ENCODE peak calls at places on chromosomes 3 and 15, in eight cellular contexts. I is SK-N-SH, O is PC-3, B is hepatocyte, F is OCI-LY7, V is neural progenitor cell, P is MM.1S, E is HCT116. N is an unnamed sample.

GRCh38 chr15:67097893-67098740 is 32.7 kb downstream of the SMAD3 start:
- DNase-seq in I (no peak), O (no peak), B (no peak), F (no peak), V (no peak), P (peak), E (no peak), N (no peak)

GRCh38 chr3:42051384-42052131 is 39.6 kb upstream of the TRAK1 start:
- DNase-seq in I (no peak), O (no peak), B (peak), F (no peak), V (no peak), P (no peak), E (no peak), N (no peak)

GRCh38 chr3:129399895-129400357 is 28.5 kb downstream of the EFCAB12 start:
- DNase-seq in I (no peak), O (peak), B (no peak), F (no peak), V (no peak), P (no peak), E (peak), N (no peak)

GRCh38 chr15:57554063-57554820 is 37.5 kb upstream of the MYZAP start:
- DNase-seq in I (peak), O (no peak), B (peak), F (no peak), V (peak), P (no peak), E (no peak), N (no peak)

GRCh38 chr3:108329087-108329486 is 32.7 kb downstream of the HHLA2 start:
- DNase-seq in I (no peak), O (no peak), B (no peak), F (no peak), V (no peak), P (no peak), E (no peak), N (no peak)

GRCh38 chr3:149411583-149411982 is 34.1 kb upstream of the TM4SF1 start:
- DNase-seq in I (no peak), O (no peak), B (no peak), F (no peak), V (no peak), P (no peak), E (no peak), N (no peak)

GRCh38 chr3:14621093-14621492 is 30.5 kb upstream of the CCDC174 start:
- DNase-seq in I (no peak), O (no peak), B (no peak), F (no peak), V (no peak), P (no peak), E (no peak), N (no peak)

GRCh38 chr3:117047951-117048705 is 338.5 kb downstream of the TUSC7 start:
- DNase-seq in I (no peak), O (no peak), B (no peak), F (no peak), V (no peak), P (no peak), E (no peak), N (no peak)

GRCh38 chr3:102336130-102336529 is 98.7 kb upstream of the ZPLD1 start:
- DNase-seq in I (no peak), O (peak), B (no peak), F (no peak), V (no peak), P (no peak), E (no peak), N (no peak)

GRCh38 chr3:133930341-133930933 is 34.8 kb upstream of the RAB6B start:
- DNase-seq in I (peak), O (peak), B (peak), F (peak), V (peak), P (peak), E (peak), N (peak)

GRCh38 chr3:115659861-115660260 is 36.6 kb downstream of the GAP43 start:
- DNase-seq in I (no peak), O (no peak), B (no peak), F (no peak), V (no peak), P (no peak), E (no peak), N (no peak)

GRCh38 chr15:63048986-63049665 is 6.6 kb downstream of the TPM1 start:
- DNase-seq in I (peak), O (peak), B (peak), F (peak), V (peak), P (peak), E (no peak), N (peak)

GRCh38 chr15:95948371-95948770 is 382.1 kb upstream of the NR2F2 start:
- DNase-seq in I (no peak), O (no peak), B (no peak), F (no peak), V (no peak), P (no peak), E (no peak), N (no peak)

GRCh38 chr15:39629376-39629775 is 48.5 kb downstream of the THBS1 start:
- DNase-seq in I (no peak), O (peak), B (peak), F (no peak), V (no peak), P (peak), E (no peak), N (no peak)
- TF ChIP-seq EZH2phosphoT487 in I (no peak), O (no peak), B (no peak), F (no peak), V (no peak), P (no peak), E (no peak), N (no peak)

GRCh38 chr3:103785537-103785936 is 1350.7 kb downstream of the ZPLD1 start:
- DNase-seq in I (no peak), O (no peak), B (no peak), F (no peak), V (no peak), P (no peak), E (no peak), N (no peak)
- TF ChIP-seq CTCF in I (no peak), O (no peak), B (no peak), F (no peak), V (no peak), P (no peak), E (no peak), N (no peak)

DNA sequence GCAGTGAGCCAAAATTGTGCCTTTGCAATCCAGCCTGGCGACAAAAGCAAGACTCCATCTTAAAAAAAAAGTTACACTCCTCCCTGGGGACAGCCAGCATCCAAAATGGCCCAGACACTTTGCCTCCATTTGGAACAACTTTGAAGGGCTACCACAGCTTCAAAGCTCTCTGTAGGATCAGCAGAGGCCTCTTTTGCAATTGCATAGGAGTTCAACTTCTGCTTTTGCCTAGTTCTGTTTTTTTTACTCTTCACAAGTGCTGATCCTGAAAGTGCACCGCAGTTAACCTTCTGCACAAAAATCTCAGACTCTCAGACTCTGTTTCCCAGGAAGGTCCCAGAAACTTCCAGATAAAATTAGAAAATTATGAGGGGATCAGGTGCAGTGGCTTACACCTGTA is 25.2 kb upstream of the SLC4A7 start:
- DNase-seq in I (no peak), O (no peak), B (no peak), F (no peak), V (no peak), P (no peak), E (no peak), N (no peak)
- TF ChIP-seq EZH2phosphoT487 in I (no peak), O (no peak), B (no peak), F (no peak), V (no peak), P (no peak), E (no peak), N (no peak)

GRCh38 chr3:152076148-152076547 is 192.6 kb upstream of the MBNL1 start:
- DNase-seq in I (no peak), O (peak), B (no peak), F (no peak), V (no peak), P (no peak), E (no peak), N (no peak)

GRCh38 chr3:152071315-152071714 is 197.4 kb upstream of the MBNL1 start:
- DNase-seq in I (no peak), O (no peak), B (no peak), F (no peak), V (no peak), P (no peak), E (no peak), N (no peak)

GRCh38 chr3:152069871-152070270 is 196.4 kb downstream of the SUCNR1 start:
- DNase-seq in I (no peak), O (peak), B (no peak), F (no peak), V (no peak), P (no peak), E (no peak), N (no peak)

GRCh38 chr3:152071924-152072323 is 196.8 kb upstream of the MBNL1 start:
- DNase-seq in I (peak), O (peak), B (peak), F (peak), V (peak), P (peak), E (peak), N (peak)

GRCh38 chr3:152073267-152073666 is 195.5 kb upstream of the MBNL1 start:
- DNase-seq in I (peak), O (peak), B (no peak), F (no peak), V (no peak), P (no peak), E (no peak), N (no peak)
- TF ChIP-seq CTCF in I (peak), O (peak), B (no peak), F (no peak), V (no peak), P (no peak), E (no peak), N (peak)

GRCh38 chr3:170368921-170369320 is 11.4 kb downstream of the SKIL start:
- DNase-seq in I (peak), O (peak), B (no peak), F (no peak), V (no peak), P (no peak), E (no peak), N (no peak)
- TF ChIP-seq EZH2phosphoT487 in I (no peak), O (no peak), B (no peak), F (no peak), V (no peak), P (no peak), E (no peak), N (no peak)

GRCh38 chr3:103614719-103615118 is 1179.9 kb downstream of the ZPLD1 start:
- DNase-seq in I (no peak), O (no peak), B (no peak), F (no peak), V (no peak), P (no peak), E (no peak), N (no peak)

GRCh38 chr3:103613738-103614137 is 1178.9 kb downstream of the ZPLD1 start:
- DNase-seq in I (no peak), O (no peak), B (no peak), F (no peak), V (no peak), P (no peak), E (no peak), N (no peak)

DNA sequence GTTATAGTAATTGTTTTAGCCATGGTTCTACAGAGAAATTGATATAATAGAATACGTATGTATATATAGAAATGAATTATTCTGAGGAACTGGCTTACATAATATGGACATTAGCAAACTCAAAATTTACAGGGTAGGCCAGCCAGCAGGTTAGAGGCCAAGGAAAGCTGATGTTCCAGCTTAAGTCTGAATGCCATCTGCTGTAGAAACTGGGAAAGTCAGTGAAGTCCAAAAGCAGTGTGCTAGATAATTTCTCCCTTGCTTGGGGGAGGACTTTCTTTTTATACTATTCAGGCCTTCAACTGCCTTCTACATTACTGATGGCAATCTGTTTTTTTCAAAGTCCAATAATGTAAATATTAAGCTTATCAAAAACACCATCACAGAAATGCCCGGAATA is 1174.7 kb downstream of the ZPLD1 start:
- DNase-seq in I (no peak), O (no peak), B (no peak), F (no peak), V (no peak), P (no peak), E (no peak), N (no peak)
- TF ChIP-seq CTCF in I (peak), O (no peak), B (peak), F (no peak), V (peak), P (no peak), E (no peak), N (no peak)

DNA sequence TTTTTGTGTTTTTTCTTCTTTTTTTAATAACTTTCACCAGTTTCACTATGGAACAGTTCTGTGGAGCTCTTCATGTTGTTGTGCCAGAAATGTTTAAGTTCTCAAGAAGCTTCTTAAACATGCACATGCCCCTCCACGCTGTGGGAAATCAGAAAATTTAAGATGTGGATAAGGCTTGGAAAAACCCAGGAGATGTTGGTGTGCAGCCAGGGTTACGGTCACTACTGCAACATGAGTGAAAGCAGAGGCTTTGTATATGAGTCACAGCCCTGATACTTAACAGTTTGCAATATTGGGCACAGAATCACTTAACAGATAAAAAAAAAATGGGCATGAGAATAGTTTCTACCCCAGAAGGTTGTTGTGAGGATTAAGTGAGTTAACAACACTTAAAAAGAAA is 399.9 kb downstream of the LRTM1 start:
- DNase-seq in I (no peak), O (no peak), B (no peak), F (no peak), V (no peak), P (no peak), E (no peak), N (no peak)
- TF ChIP-seq EZH2phosphoT487 in I (no peak), O (no peak), B (no peak), F (no peak), V (no peak), P (no peak), E (no peak), N (no peak)

GRCh38 chr3:46663611-46664135 is 29.8 kb downstream of the ALS2CL start:
- DNase-seq in I (peak), O (peak), B (peak), F (peak), V (peak), P (no peak), E (no peak), N (peak)
- TF ChIP-seq CTCF in I (no peak), O (peak), B (peak), F (peak), V (peak), P (peak), E (peak), N (peak)

GRCh38 chr3:177760803-177761202 is 563.5 kb upstream of the TBL1XR1 start:
- DNase-seq in I (no peak), O (no peak), B (no peak), F (no peak), V (no peak), P (no peak), E (no peak), N (no peak)
- TF ChIP-seq EZH2phosphoT487 in I (no peak), O (no peak), B (no peak), F (no peak), V (no peak), P (no peak), E (no peak), N (no peak)